ENCODE peak calls at places on chromosomes 5 and 9, in seven cellular contexts. One of them, this sample, is unnamed.

GRCh38 chr5:67215592-67216471 is 19.2 kb upstream of the CD180 start:
- DNase-seq in NCI-H2081: peak
- DNase-seq in stimulated activated CD8-positive, alpha-beta memory T cell treated with anti-CD3 and anti-CD28 coated beads, Interleukin-2, amount 100 ng/mL, for 1 hour: peak
- DNase-seq in ELF-1: peak
- DNase-seq in cardiac septum: peak
- DNase-seq in GM23248: peak
- DNase-seq in A549: no peak
- DNase-seq in this sample: peak

GRCh38 chr5:116853992-116854391 is 279.4 kb upstream of the SEMA6A start:
- DNase-seq in NCI-H2081: no peak
- DNase-seq in stimulated activated CD8-positive, alpha-beta memory T cell treated with anti-CD3 and anti-CD28 coated beads, Interleukin-2, amount 100 ng/mL, for 1 hour: no peak
- DNase-seq in ELF-1: no peak
- DNase-seq in cardiac septum: no peak
- DNase-seq in GM23248: no peak
- DNase-seq in A549: no peak
- DNase-seq in this sample: no peak

GRCh38 chr5:93677344-93678021 is 63.9 kb downstream of the POU5F2 start:
- DNase-seq in NCI-H2081: peak
- DNase-seq in stimulated activated CD8-positive, alpha-beta memory T cell treated with anti-CD3 and anti-CD28 coated beads, Interleukin-2, amount 100 ng/mL, for 1 hour: no peak
- DNase-seq in ELF-1: peak
- DNase-seq in cardiac septum: peak
- DNase-seq in GM23248: peak
- DNase-seq in A549: no peak
- DNase-seq in this sample: peak

GRCh38 chr9:6739218-6739617 is 18.6 kb upstream of the KDM4C start:
- DNase-seq in NCI-H2081: peak
- DNase-seq in stimulated activated CD8-positive, alpha-beta memory T cell treated with anti-CD3 and anti-CD28 coated beads, Interleukin-2, amount 100 ng/mL, for 1 hour: no peak
- DNase-seq in ELF-1: no peak
- DNase-seq in cardiac septum: no peak
- DNase-seq in GM23248: peak
- DNase-seq in A549: peak
- DNase-seq in this sample: peak

GRCh38 chr9:38022203-38022602 is 46.8 kb downstream of the SHB start:
- DNase-seq in NCI-H2081: no peak
- DNase-seq in stimulated activated CD8-positive, alpha-beta memory T cell treated with anti-CD3 and anti-CD28 coated beads, Interleukin-2, amount 100 ng/mL, for 1 hour: no peak
- DNase-seq in ELF-1: no peak
- DNase-seq in cardiac septum: no peak
- DNase-seq in GM23248: no peak
- DNase-seq in A549: no peak
- DNase-seq in this sample: no peak

GRCh38 chr5:65932676-65933075 is 6.3 kb downstream of the ERBIN start:
- DNase-seq in NCI-H2081: no peak
- DNase-seq in stimulated activated CD8-positive, alpha-beta memory T cell treated with anti-CD3 and anti-CD28 coated beads, Interleukin-2, amount 100 ng/mL, for 1 hour: no peak
- DNase-seq in ELF-1: no peak
- DNase-seq in cardiac septum: no peak
- DNase-seq in GM23248: no peak
- DNase-seq in A549: no peak
- DNase-seq in this sample: no peak

GRCh38 chr9:135963938-135964337 is 2.8 kb upstream of the UBAC1 start:
- DNase-seq in NCI-H2081: no peak
- DNase-seq in stimulated activated CD8-positive, alpha-beta memory T cell treated with anti-CD3 and anti-CD28 coated beads, Interleukin-2, amount 100 ng/mL, for 1 hour: no peak
- DNase-seq in ELF-1: no peak
- DNase-seq in cardiac septum: no peak
- DNase-seq in GM23248: no peak
- DNase-seq in A549: no peak
- DNase-seq in this sample: no peak

GRCh38 chr5:90366972-90367371 is 42.6 kb downstream of the CETN3 start:
- DNase-seq in NCI-H2081: no peak
- DNase-seq in stimulated activated CD8-positive, alpha-beta memory T cell treated with anti-CD3 and anti-CD28 coated beads, Interleukin-2, amount 100 ng/mL, for 1 hour: no peak
- DNase-seq in ELF-1: no peak
- DNase-seq in cardiac septum: no peak
- DNase-seq in GM23248: no peak
- DNase-seq in A549: no peak
- DNase-seq in this sample: no peak

GRCh38 chr5:135491552-135492318 is 39.6 kb upstream of the TIFAB start:
- DNase-seq in NCI-H2081: peak
- DNase-seq in stimulated activated CD8-positive, alpha-beta memory T cell treated with anti-CD3 and anti-CD28 coated beads, Interleukin-2, amount 100 ng/mL, for 1 hour: no peak
- DNase-seq in ELF-1: peak
- DNase-seq in cardiac septum: no peak
- DNase-seq in GM23248: no peak
- DNase-seq in A549: no peak
- DNase-seq in this sample: peak

GRCh38 chr5:113002423-113002822 is 25.8 kb downstream of the DCP2 start:
- DNase-seq in NCI-H2081: no peak
- DNase-seq in stimulated activated CD8-positive, alpha-beta memory T cell treated with anti-CD3 and anti-CD28 coated beads, Interleukin-2, amount 100 ng/mL, for 1 hour: no peak
- DNase-seq in ELF-1: no peak
- DNase-seq in cardiac septum: no peak
- DNase-seq in GM23248: no peak
- DNase-seq in A549: no peak
- DNase-seq in this sample: no peak

GRCh38 chr5:59169101-59169767 is 586.4 kb downstream of the RAB3C start:
- DNase-seq in NCI-H2081: no peak
- DNase-seq in stimulated activated CD8-positive, alpha-beta memory T cell treated with anti-CD3 and anti-CD28 coated beads, Interleukin-2, amount 100 ng/mL, for 1 hour: no peak
- DNase-seq in ELF-1: no peak
- DNase-seq in cardiac septum: no peak
- DNase-seq in GM23248: no peak
- DNase-seq in A549: no peak
- DNase-seq in this sample: no peak

GRCh38 chr5:116572375-116573278 is 2.0 kb downstream of the SEMA6A start:
- DNase-seq in NCI-H2081: no peak
- DNase-seq in stimulated activated CD8-positive, alpha-beta memory T cell treated with anti-CD3 and anti-CD28 coated beads, Interleukin-2, amount 100 ng/mL, for 1 hour: no peak
- DNase-seq in ELF-1: peak
- DNase-seq in cardiac septum: peak
- DNase-seq in GM23248: peak
- DNase-seq in A549: peak
- DNase-seq in this sample: peak

GRCh38 chr5:119363936-119364335 is 8.1 kb downstream of the TNFAIP8 start:
- DNase-seq in NCI-H2081: no peak
- DNase-seq in stimulated activated CD8-positive, alpha-beta memory T cell treated with anti-CD3 and anti-CD28 coated beads, Interleukin-2, amount 100 ng/mL, for 1 hour: no peak
- DNase-seq in ELF-1: no peak
- DNase-seq in cardiac septum: no peak
- DNase-seq in GM23248: no peak
- DNase-seq in A549: no peak
- DNase-seq in this sample: no peak

GRCh38 chr9:99046542-99047071 is 58.3 kb upstream of the TGFBR1 start:
- DNase-seq in NCI-H2081: no peak
- DNase-seq in stimulated activated CD8-positive, alpha-beta memory T cell treated with anti-CD3 and anti-CD28 coated beads, Interleukin-2, amount 100 ng/mL, for 1 hour: no peak
- DNase-seq in ELF-1: no peak
- DNase-seq in cardiac septum: no peak
- DNase-seq in GM23248: no peak
- DNase-seq in A549: no peak
- DNase-seq in this sample: no peak

GRCh38 chr5:93322970-93323369 is 258.0 kb downstream of the NR2F1-AS1 start:
- DNase-seq in NCI-H2081: no peak
- DNase-seq in stimulated activated CD8-positive, alpha-beta memory T cell treated with anti-CD3 and anti-CD28 coated beads, Interleukin-2, amount 100 ng/mL, for 1 hour: no peak
- DNase-seq in ELF-1: no peak
- DNase-seq in cardiac septum: no peak
- DNase-seq in GM23248: no peak
- DNase-seq in A549: no peak
- DNase-seq in this sample: peak

GRCh38 chr9:124197177-124198095 is 60.3 kb upstream of the NEK6 start:
- DNase-seq in NCI-H2081: no peak
- DNase-seq in stimulated activated CD8-positive, alpha-beta memory T cell treated with anti-CD3 and anti-CD28 coated beads, Interleukin-2, amount 100 ng/mL, for 1 hour: no peak
- DNase-seq in ELF-1: no peak
- DNase-seq in cardiac septum: peak
- DNase-seq in GM23248: no peak
- DNase-seq in A549: no peak
- DNase-seq in this sample: no peak

GRCh38 chr9:23731373-23731772 is 94.7 kb downstream of the ELAVL2 start:
- DNase-seq in NCI-H2081: no peak
- DNase-seq in stimulated activated CD8-positive, alpha-beta memory T cell treated with anti-CD3 and anti-CD28 coated beads, Interleukin-2, amount 100 ng/mL, for 1 hour: no peak
- DNase-seq in ELF-1: no peak
- DNase-seq in cardiac septum: no peak
- DNase-seq in GM23248: no peak
- DNase-seq in A549: no peak
- DNase-seq in this sample: peak

GRCh38 chr9:134692573-134692860 is 50.9 kb downstream of the COL5A1 start:
- DNase-seq in NCI-H2081: no peak
- DNase-seq in stimulated activated CD8-positive, alpha-beta memory T cell treated with anti-CD3 and anti-CD28 coated beads, Interleukin-2, amount 100 ng/mL, for 1 hour: no peak
- DNase-seq in ELF-1: no peak
- DNase-seq in cardiac septum: peak
- DNase-seq in GM23248: no peak
- DNase-seq in A549: no peak
- DNase-seq in this sample: no peak

GRCh38 chr5:107459637-107460036 is 211.1 kb downstream of the EFNA5 start:
- DNase-seq in NCI-H2081: no peak
- DNase-seq in stimulated activated CD8-positive, alpha-beta memory T cell treated with anti-CD3 and anti-CD28 coated beads, Interleukin-2, amount 100 ng/mL, for 1 hour: no peak
- DNase-seq in ELF-1: no peak
- DNase-seq in cardiac septum: no peak
- DNase-seq in GM23248: no peak
- DNase-seq in A549: no peak
- DNase-seq in this sample: no peak

GRCh38 chr9:73114958-73115357 is 36.7 kb upstream of the ANXA1 start:
- DNase-seq in NCI-H2081: no peak
- DNase-seq in stimulated activated CD8-positive, alpha-beta memory T cell treated with anti-CD3 and anti-CD28 coated beads, Interleukin-2, amount 100 ng/mL, for 1 hour: no peak
- DNase-seq in ELF-1: no peak
- DNase-seq in cardiac septum: no peak
- DNase-seq in GM23248: no peak
- DNase-seq in A549: no peak
- DNase-seq in this sample: no peak

GRCh38 chr5:6598351-6598900 is 34.4 kb downstream of the NSUN2 start:
- DNase-seq in NCI-H2081: no peak
- DNase-seq in stimulated activated CD8-positive, alpha-beta memory T cell treated with anti-CD3 and anti-CD28 coated beads, Interleukin-2, amount 100 ng/mL, for 1 hour: no peak
- DNase-seq in ELF-1: no peak
- DNase-seq in cardiac septum: no peak
- DNase-seq in GM23248: peak
- DNase-seq in A549: no peak
- DNase-seq in this sample: no peak

GRCh38 chr5:14305045-14305444 is 161.9 kb downstream of the TRIO start:
- DNase-seq in NCI-H2081: no peak
- DNase-seq in stimulated activated CD8-positive, alpha-beta memory T cell treated with anti-CD3 and anti-CD28 coated beads, Interleukin-2, amount 100 ng/mL, for 1 hour: no peak
- DNase-seq in ELF-1: peak
- DNase-seq in cardiac septum: no peak
- DNase-seq in GM23248: peak
- DNase-seq in A549: no peak
- DNase-seq in this sample: no peak

GRCh38 chr5:35248843-35249780 is 18.8 kb upstream of the PRLR start:
- DNase-seq in NCI-H2081: no peak
- DNase-seq in stimulated activated CD8-positive, alpha-beta memory T cell treated with anti-CD3 and anti-CD28 coated beads, Interleukin-2, amount 100 ng/mL, for 1 hour: no peak
- DNase-seq in ELF-1: no peak
- DNase-seq in cardiac septum: no peak
- DNase-seq in GM23248: no peak
- DNase-seq in A549: no peak
- DNase-seq in this sample: no peak

GRCh38 chr9:127837346-127837745 is 17.1 kb downstream of the ENG start:
- DNase-seq in NCI-H2081: no peak
- DNase-seq in stimulated activated CD8-positive, alpha-beta memory T cell treated with anti-CD3 and anti-CD28 coated beads, Interleukin-2, amount 100 ng/mL, for 1 hour: no peak
- DNase-seq in ELF-1: no peak
- DNase-seq in cardiac septum: no peak
- DNase-seq in GM23248: no peak
- DNase-seq in A549: no peak
- DNase-seq in this sample: no peak

GRCh38 chr5:54383225-54383624 is 72.3 kb upstream of the HSPB3 start:
- DNase-seq in NCI-H2081: no peak
- DNase-seq in stimulated activated CD8-positive, alpha-beta memory T cell treated with anti-CD3 and anti-CD28 coated beads, Interleukin-2, amount 100 ng/mL, for 1 hour: no peak
- DNase-seq in ELF-1: no peak
- DNase-seq in cardiac septum: no peak
- DNase-seq in GM23248: peak
- DNase-seq in A549: no peak
- DNase-seq in this sample: no peak

GRCh38 chr5:1874348-1874747 is 8.4 kb downstream of the IRX4 start:
- DNase-seq in NCI-H2081: no peak
- DNase-seq in stimulated activated CD8-positive, alpha-beta memory T cell treated with anti-CD3 and anti-CD28 coated beads, Interleukin-2, amount 100 ng/mL, for 1 hour: no peak
- DNase-seq in ELF-1: no peak
- DNase-seq in cardiac septum: no peak
- DNase-seq in GM23248: no peak
- DNase-seq in A549: no peak
- DNase-seq in this sample: no peak

GRCh38 chr9:21141427-21141882 is at the start of gene IFNW1:
- DNase-seq in NCI-H2081: no peak
- DNase-seq in stimulated activated CD8-positive, alpha-beta memory T cell treated with anti-CD3 and anti-CD28 coated beads, Interleukin-2, amount 100 ng/mL, for 1 hour: no peak
- DNase-seq in ELF-1: no peak
- DNase-seq in cardiac septum: no peak
- DNase-seq in GM23248: peak
- DNase-seq in A549: no peak
- DNase-seq in this sample: no peak

GRCh38 chr9:105338308-105338707 is 93.9 kb downstream of the SLC44A1 start:
- DNase-seq in NCI-H2081: no peak
- DNase-seq in stimulated activated CD8-positive, alpha-beta memory T cell treated with anti-CD3 and anti-CD28 coated beads, Interleukin-2, amount 100 ng/mL, for 1 hour: no peak
- DNase-seq in ELF-1: no peak
- DNase-seq in cardiac septum: no peak
- DNase-seq in GM23248: no peak
- DNase-seq in A549: no peak
- DNase-seq in this sample: no peak

GRCh38 chr9:121541945-121542344 is 42.3 kb upstream of the GGTA1 start:
- DNase-seq in NCI-H2081: no peak
- DNase-seq in stimulated activated CD8-positive, alpha-beta memory T cell treated with anti-CD3 and anti-CD28 coated beads, Interleukin-2, amount 100 ng/mL, for 1 hour: no peak
- DNase-seq in ELF-1: no peak
- DNase-seq in cardiac septum: no peak
- DNase-seq in GM23248: no peak
- DNase-seq in A549: no peak
- DNase-seq in this sample: no peak

GRCh38 chr5:17216974-17217325 is 481 bp upstream of the BASP1 start:
- DNase-seq in NCI-H2081: peak
- DNase-seq in stimulated activated CD8-positive, alpha-beta memory T cell treated with anti-CD3 and anti-CD28 coated beads, Interleukin-2, amount 100 ng/mL, for 1 hour: no peak
- DNase-seq in ELF-1: no peak
- DNase-seq in cardiac septum: no peak
- DNase-seq in GM23248: peak
- DNase-seq in A549: peak
- DNase-seq in this sample: peak

GRCh38 chr9:127347831-127348699 is 48.9 kb upstream of the SLC2A8 start:
- DNase-seq in NCI-H2081: no peak
- DNase-seq in stimulated activated CD8-positive, alpha-beta memory T cell treated with anti-CD3 and anti-CD28 coated beads, Interleukin-2, amount 100 ng/mL, for 1 hour: no peak
- DNase-seq in ELF-1: no peak
- DNase-seq in cardiac septum: no peak
- DNase-seq in GM23248: peak
- DNase-seq in A549: peak
- DNase-seq in this sample: peak

GRCh38 chr5:31185951-31186350 is 7.5 kb upstream of the CDH6 start:
- DNase-seq in NCI-H2081: no peak
- DNase-seq in stimulated activated CD8-positive, alpha-beta memory T cell treated with anti-CD3 and anti-CD28 coated beads, Interleukin-2, amount 100 ng/mL, for 1 hour: no peak
- DNase-seq in ELF-1: no peak
- DNase-seq in cardiac septum: no peak
- DNase-seq in GM23248: no peak
- DNase-seq in A549: no peak
- DNase-seq in this sample: no peak

GRCh38 chr9:38254151-38254550 is 138.4 kb upstream of the ALDH1B1 start:
- DNase-seq in NCI-H2081: no peak
- DNase-seq in stimulated activated CD8-positive, alpha-beta memory T cell treated with anti-CD3 and anti-CD28 coated beads, Interleukin-2, amount 100 ng/mL, for 1 hour: no peak
- DNase-seq in ELF-1: no peak
- DNase-seq in cardiac septum: no peak
- DNase-seq in GM23248: no peak
- DNase-seq in A549: no peak
- DNase-seq in this sample: no peak

GRCh38 chr9:114124666-114125580 is 25.8 kb upstream of the KIF12 start:
- DNase-seq in NCI-H2081: no peak
- DNase-seq in stimulated activated CD8-positive, alpha-beta memory T cell treated with anti-CD3 and anti-CD28 coated beads, Interleukin-2, amount 100 ng/mL, for 1 hour: no peak
- DNase-seq in ELF-1: no peak
- DNase-seq in cardiac septum: peak
- DNase-seq in GM23248: no peak
- DNase-seq in A549: no peak
- DNase-seq in this sample: peak

GRCh38 chr5:14144586-14145355 is 1.6 kb downstream of the TRIO start:
- DNase-seq in NCI-H2081: peak
- DNase-seq in stimulated activated CD8-positive, alpha-beta memory T cell treated with anti-CD3 and anti-CD28 coated beads, Interleukin-2, amount 100 ng/mL, for 1 hour: no peak
- DNase-seq in ELF-1: peak
- DNase-seq in cardiac septum: peak
- DNase-seq in GM23248: peak
- DNase-seq in A549: peak
- DNase-seq in this sample: peak

This sample was measured in left kidney.